ENCODE peak calls at places on chromosomes 6 and 20, in ten cellular contexts. One of them, this sample, is unnamed.

GRCh38 chr6:150250826-150251225 is 108.0 kb downstream of the PPP1R14C start:
- DNase-seq in osteocyte: no peak
- DNase-seq in CD4-positive, alpha-beta T cell: no peak
- DNase-seq in foreskin fibroblast: peak; percentile 68
- DNase-seq in lung: no peak
- DNase-seq in NCI-H510A treated with DMSO at 0.1 percent for 48 hours: peak; percentile 38
- DNase-seq in fibroblast of gingiva: peak; percentile 41
- DNase-seq in germinal center: no peak
- DNase-seq in uterus: no peak
- DNase-seq in astrocyte of the hippocampus: peak; percentile 65
- DNase-seq in this sample: no peak

GRCh38 chr6:91487729-91488392 is 901.0 kb upstream of the MAP3K7 start:
- DNase-seq in CD4-positive, alpha-beta T cell: no peak
- DNase-seq in uterus: no peak
- DNase-seq in germinal center: no peak
- DNase-seq in fibroblast of gingiva: no peak
- DNase-seq in foreskin fibroblast: no peak
- DNase-seq in NCI-H510A treated with DMSO at 0.1 percent for 48 hours: no peak
- DNase-seq in osteocyte: no peak
- DNase-seq in astrocyte of the hippocampus: no peak
- DNase-seq in lung: no peak
- DNase-seq in this sample: no peak

GRCh38 chr6:158759966-158760617 is 59.1 kb downstream of the EZR start:
- DNase-seq in astrocyte of the hippocampus: no peak
- DNase-seq in CD4-positive, alpha-beta T cell: no peak
- DNase-seq in NCI-H510A treated with DMSO at 0.1 percent for 48 hours: no peak
- DNase-seq in osteocyte: no peak
- DNase-seq in uterus: no peak
- DNase-seq in lung: no peak
- DNase-seq in foreskin fibroblast: no peak
- DNase-seq in fibroblast of gingiva: no peak
- DNase-seq in germinal center: no peak
- DNase-seq in this sample: no peak

GRCh38 chr20:37479925-37480691 is 40.9 kb upstream of the NNAT start:
- DNase-seq in lung: no peak
- DNase-seq in NCI-H510A treated with DMSO at 0.1 percent for 48 hours: no peak
- DNase-seq in astrocyte of the hippocampus: no peak
- DNase-seq in osteocyte: no peak
- DNase-seq in uterus: no peak
- DNase-seq in foreskin fibroblast: no peak
- DNase-seq in germinal center: no peak
- DNase-seq in CD4-positive, alpha-beta T cell: no peak
- DNase-seq in fibroblast of gingiva: no peak
- DNase-seq in this sample: no peak

GRCh38 chr6:16774437-16774836 is 13.2 kb upstream of the ATXN1 start:
- DNase-seq in foreskin fibroblast: no peak
- DNase-seq in astrocyte of the hippocampus: no peak
- DNase-seq in germinal center: no peak
- DNase-seq in NCI-H510A treated with DMSO at 0.1 percent for 48 hours: no peak
- DNase-seq in fibroblast of gingiva: no peak
- DNase-seq in lung: no peak
- DNase-seq in osteocyte: no peak
- DNase-seq in CD4-positive, alpha-beta T cell: no peak
- DNase-seq in uterus: no peak
- DNase-seq in this sample: no peak

GRCh38 chr6:148182378-148182777 is 160.3 kb upstream of the SASH1 start:
- DNase-seq in uterus: no peak
- DNase-seq in fibroblast of gingiva: no peak
- DNase-seq in CD4-positive, alpha-beta T cell: no peak
- DNase-seq in foreskin fibroblast: no peak
- DNase-seq in germinal center: no peak
- DNase-seq in lung: no peak
- DNase-seq in astrocyte of the hippocampus: no peak
- DNase-seq in osteocyte: no peak
- DNase-seq in NCI-H510A treated with DMSO at 0.1 percent for 48 hours: no peak
- DNase-seq in this sample: no peak

GRCh38 chr6:170085475-170086401 is 205.1 kb downstream of the DLL1 start:
- DNase-seq in fibroblast of gingiva: no peak
- DNase-seq in uterus: peak; percentile 6
- DNase-seq in lung: no peak
- DNase-seq in foreskin fibroblast: no peak
- DNase-seq in germinal center: no peak
- DNase-seq in astrocyte of the hippocampus: no peak
- DNase-seq in osteocyte: no peak
- DNase-seq in CD4-positive, alpha-beta T cell: no peak
- DNase-seq in NCI-H510A treated with DMSO at 0.1 percent for 48 hours: no peak
- DNase-seq in this sample: no peak

GRCh38 chr6:125747589-125748533 is 1.6 kb upstream of the HEY2 start:
- DNase-seq in fibroblast of gingiva: no peak
- DNase-seq in lung: no peak
- DNase-seq in foreskin fibroblast: peak; percentile 30
- DNase-seq in NCI-H510A treated with DMSO at 0.1 percent for 48 hours: peak; percentile 38
- DNase-seq in CD4-positive, alpha-beta T cell: no peak
- DNase-seq in uterus: no peak
- DNase-seq in astrocyte of the hippocampus: peak; percentile 46
- DNase-seq in germinal center: peak; percentile 47
- DNase-seq in osteocyte: peak; percentile 87
- DNase-seq in this sample: peak; percentile 42

GRCh38 chr20:49445176-49445575 is 37.3 kb downstream of the KCNB1 start:
- DNase-seq in foreskin fibroblast: peak; percentile 18
- DNase-seq in osteocyte: no peak
- DNase-seq in astrocyte of the hippocampus: peak; percentile 34
- DNase-seq in germinal center: no peak
- DNase-seq in uterus: no peak
- DNase-seq in CD4-positive, alpha-beta T cell: no peak
- DNase-seq in fibroblast of gingiva: no peak
- DNase-seq in NCI-H510A treated with DMSO at 0.1 percent for 48 hours: no peak
- DNase-seq in lung: no peak
- DNase-seq in this sample: no peak

GRCh38 chr6:158028421-158028820 is 46.8 kb downstream of the SYNJ2 start:
- DNase-seq in NCI-H510A treated with DMSO at 0.1 percent for 48 hours: no peak
- DNase-seq in fibroblast of gingiva: no peak
- DNase-seq in germinal center: no peak
- DNase-seq in astrocyte of the hippocampus: no peak
- DNase-seq in CD4-positive, alpha-beta T cell: no peak
- DNase-seq in lung: no peak
- DNase-seq in foreskin fibroblast: no peak
- DNase-seq in uterus: no peak
- DNase-seq in osteocyte: no peak
- DNase-seq in this sample: no peak

GRCh38 chr20:63125893-63126601 is 89.9 kb downstream of the YTHDF1 start:
- DNase-seq in astrocyte of the hippocampus: no peak
- DNase-seq in NCI-H510A treated with DMSO at 0.1 percent for 48 hours: no peak
- DNase-seq in lung: no peak
- DNase-seq in uterus: no peak
- DNase-seq in osteocyte: peak; percentile 68
- DNase-seq in foreskin fibroblast: no peak
- DNase-seq in germinal center: no peak
- DNase-seq in fibroblast of gingiva: no peak
- DNase-seq in CD4-positive, alpha-beta T cell: no peak
- DNase-seq in this sample: no peak

GRCh38 chr6:32703347-32703746 is 36.9 kb upstream of the HLA-DQB1 start:
- DNase-seq in NCI-H510A treated with DMSO at 0.1 percent for 48 hours: no peak
- DNase-seq in fibroblast of gingiva: no peak
- DNase-seq in germinal center: no peak
- DNase-seq in osteocyte: no peak
- DNase-seq in astrocyte of the hippocampus: no peak
- DNase-seq in uterus: no peak
- DNase-seq in CD4-positive, alpha-beta T cell: no peak
- DNase-seq in lung: no peak
- DNase-seq in foreskin fibroblast: no peak
- DNase-seq in this sample: no peak

GRCh38 chr20:37846573-37846972 is 56.4 kb upstream of the VSTM2L start:
- DNase-seq in osteocyte: no peak
- DNase-seq in fibroblast of gingiva: no peak
- DNase-seq in lung: no peak
- DNase-seq in astrocyte of the hippocampus: no peak
- DNase-seq in germinal center: no peak
- DNase-seq in CD4-positive, alpha-beta T cell: no peak
- DNase-seq in uterus: no peak
- DNase-seq in NCI-H510A treated with DMSO at 0.1 percent for 48 hours: peak; percentile 63
- DNase-seq in foreskin fibroblast: no peak
- DNase-seq in this sample: no peak

This sample was measured in GM13976.